ENCODE peak calls at places on chromosomes 6 and 20, in nine cellular contexts. L is K562, J is HCT116, Q is stomach, C is SK-N-SH, M is suprapubic skin, T is breast epithelium, S is H1, I is endothelial cell of umbilical vein. X is an unnamed sample. For H3K4me1, the result is how much of the 10 kb centered on the place peaks cover.

GRCh38 chr6:168122521-168122920 is 43.5 kb upstream of the FRMD1 start:
- DNase-seq in L (no peak), J (no peak), Q (no peak), C (no peak), M (peak), T (no peak), S (no peak), I (no peak), X (no peak)

GRCh38 chr20:4091332-4092135 is 76.2 kb upstream of the RNF24 start:
- DNase-seq in L (peak), J (no peak), Q (peak), C (peak), M (no peak), T (peak), S (no peak), I (peak), X (peak)

GRCh38 chr6:138416201-138416600 is 12.2 kb downstream of the HEBP2 start:
- DNase-seq in L (no peak), J (no peak), Q (no peak), C (no peak), M (no peak), T (no peak), S (no peak), I (no peak), X (no peak)

GRCh38 chr20:12406978-12407377 is 489.3 kb downstream of the BTBD3 start:
- DNase-seq in L (no peak), J (no peak), Q (no peak), C (no peak), M (no peak), T (no peak), S (no peak), I (no peak), X (no peak)

GRCh38 chr20:41166201-41167117 is 29.1 kb downstream of the PLCG1 start:
- DNase-seq in L (no peak), J (no peak), Q (no peak), C (no peak), M (no peak), T (no peak), S (no peak), I (no peak), X (no peak)

GRCh38 chr20:58102744-58103516 is 125.5 kb downstream of the ANKRD60 start:
- DNase-seq in L (no peak), J (no peak), Q (no peak), C (no peak), M (no peak), T (no peak), S (no peak), I (no peak), X (no peak)

GRCh38 chr6:169208011-169208410 is 45.6 kb downstream of the THBS2 start:
- DNase-seq in L (no peak), J (no peak), Q (no peak), C (no peak), M (no peak), T (no peak), S (no peak), I (no peak), X (no peak)

GRCh38 chr6:29850011-29850553 is 22.5 kb downstream of the HLA-G start:
- DNase-seq in L (peak), J (no peak), Q (peak), C (no peak), M (no peak), T (no peak), S (no peak), I (no peak), X (peak)

GRCh38 chr20:23655551-23656211 is 17.9 kb upstream of the CST3 start:
- DNase-seq in L (no peak), J (no peak), Q (no peak), C (no peak), M (no peak), T (no peak), S (no peak), I (no peak), X (no peak)

GRCh38 chr6:137968901-137969300 is 101.8 kb downstream of the TNFAIP3 start:
- DNase-seq in L (peak), J (no peak), Q (no peak), C (no peak), M (no peak), T (no peak), S (no peak), I (no peak), X (no peak)

GRCh38 chr6:53026526-53026925 is 31.4 kb upstream of the GSTA4 start:
- DNase-seq in L (no peak), J (no peak), Q (no peak), C (no peak), M (no peak), T (no peak), S (no peak), I (no peak), X (no peak)
- TF ChIP-seq POLR2AphosphoS5 in L (no peak), J (no peak), Q (no peak), C (no peak), M (no peak), T (no peak), S (no peak), I (no peak), X (no peak)

DNA sequence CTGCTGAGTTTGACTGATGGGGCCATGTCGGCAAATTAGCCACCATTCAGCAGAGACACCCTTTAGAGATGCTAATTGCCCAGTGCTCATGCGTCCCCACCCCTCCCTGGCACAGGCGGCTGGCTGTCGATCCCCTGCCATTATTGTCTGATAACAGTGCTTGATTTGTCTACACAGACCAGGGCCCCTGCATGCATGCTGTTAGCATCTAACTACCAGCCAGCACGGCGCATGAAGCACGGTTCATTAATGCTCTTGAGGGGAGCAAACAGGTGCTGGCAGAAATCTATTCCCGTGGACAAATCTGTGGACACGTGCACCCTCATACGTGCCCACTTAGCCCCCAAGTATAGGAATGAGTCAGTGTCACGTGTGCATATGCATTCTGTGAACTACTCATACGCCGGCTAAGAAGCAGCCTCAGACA is 32.2 kb downstream of the KCNB1 start:
- DNase-seq in L (no peak), J (no peak), Q (no peak), C (peak), M (no peak), T (no peak), S (no peak), I (no peak), X (peak)
- H3K4me1 ChIP-seq in L (under half), J (under half), Q (under half), C (under half), M (under half), T (under half), S (under half), I (under half), X (under half)

DNA sequence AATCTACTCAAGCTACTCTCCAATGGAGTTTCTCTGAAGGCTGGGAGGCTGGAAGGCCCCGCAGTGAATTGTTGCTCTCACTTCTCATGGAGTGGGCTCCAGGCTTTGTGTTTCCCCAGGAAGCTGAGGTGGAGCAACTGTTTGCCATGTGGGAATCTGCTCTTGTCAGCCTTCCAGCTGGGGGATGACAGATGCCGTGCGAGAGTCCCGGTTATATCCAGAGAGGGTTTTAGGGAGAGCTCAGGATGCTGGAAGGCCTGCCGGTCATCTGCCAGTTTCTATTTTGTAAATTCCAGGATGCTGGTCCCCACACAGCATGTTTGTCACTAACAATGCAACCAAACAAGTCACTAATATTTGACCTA is 98.2 kb upstream of the NAA20 start:
- DNase-seq in L (no peak), J (no peak), Q (no peak), C (no peak), M (no peak), T (no peak), S (no peak), I (no peak), X (no peak)
- TF ChIP-seq POLR2AphosphoS5 in L (no peak), J (no peak), Q (no peak), C (no peak), M (no peak), T (no peak), S (no peak), I (no peak), X (no peak)

DNA sequence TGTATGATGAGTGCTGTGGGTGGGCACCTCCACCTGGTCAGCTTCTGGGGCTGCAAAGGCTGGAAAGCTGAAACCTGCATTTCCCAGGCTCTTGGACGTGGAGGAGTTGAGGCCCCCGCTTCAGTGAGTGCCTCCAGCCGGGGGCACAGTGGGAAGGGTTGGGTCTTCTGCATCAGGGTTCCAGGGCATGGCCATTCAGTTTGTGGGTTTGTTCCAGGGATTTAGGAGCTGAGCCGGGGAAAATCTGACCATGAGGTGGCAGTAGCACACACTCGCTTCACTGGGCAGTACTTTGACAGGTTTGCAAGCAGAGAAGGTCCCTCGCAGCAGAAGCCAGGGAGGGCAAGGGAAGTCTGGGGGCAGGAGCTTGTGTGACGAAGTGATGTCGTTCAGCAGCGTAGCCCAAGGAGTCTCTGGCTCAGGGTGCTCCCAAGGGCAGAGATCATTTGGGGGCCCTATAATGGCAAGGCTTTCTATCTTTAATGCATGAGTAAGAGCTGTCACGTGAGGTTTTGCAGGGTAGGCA is 69.5 kb upstream of the SULF2 start:
- DNase-seq in L (no peak), J (peak), Q (no peak), C (peak), M (no peak), T (no peak), S (peak), I (peak), X (peak)
- H3K4me1 ChIP-seq in L (under half), J (under half), Q (under half), C (under half), M (under half), T (under half), S (under half), I (under half), X (under half)

GRCh38 chr6:43627008-43627825 is 1.8 kb downstream of the GTPBP2 start:
- DNase-seq in L (peak), J (peak), Q (peak), C (peak), M (peak), T (peak), S (no peak), I (peak), X (no peak)
- TF ChIP-seq POLR2AphosphoS5 in L (peak), J (peak), Q (peak), C (peak), M (no peak), T (no peak), S (no peak), I (peak), X (no peak)

X was measured in GM23338.